ENCODE peak calls at places on chromosome 14, in seven cellular contexts. Q is endothelial cell, Y is transverse colon, G is nephron progenitor cell, A is fibroblast of lung, L is cardiac fibroblast, D is IMR-90. R is an unnamed sample.

GRCh38 chr14:92973798-92974372 is 50.9 kb downstream of the CHGA start:
- DNase-seq in Q (no peak), Y (no peak), G (no peak), A (no peak), L (peak), D (no peak), R (no peak)

GRCh38 chr14:71355324-71356201 is 448.3 kb downstream of the PCNX1 start:
- DNase-seq in Q (no peak), Y (no peak), G (no peak), A (peak), L (peak), D (peak), R (no peak)

GRCh38 chr14:34620115-34620514 is 9.8 kb downstream of the SNX6 start:
- DNase-seq in Q (no peak), Y (no peak), G (no peak), A (no peak), L (no peak), D (no peak), R (peak)

GRCh38 chr14:100554082-100554677 is 33.0 kb downstream of the BEGAIN start:
- DNase-seq in Q (no peak), Y (peak), G (peak), A (no peak), L (peak), D (no peak), R (no peak)

GRCh38 chr14:24051789-24052655 is at the start of gene CARMIL3:
- DNase-seq in Q (peak), Y (peak), G (peak), A (peak), L (peak), D (peak), R (no peak)

GRCh38 chr14:52780893-52781292 is 10.5 kb downstream of the GNPNAT1 start:
- DNase-seq in Q (no peak), Y (no peak), G (no peak), A (no peak), L (no peak), D (no peak), R (no peak)

GRCh38 chr14:45082420-45082819 is 1.5 kb upstream of the PRPF39 start:
- DNase-seq in Q (no peak), Y (no peak), G (no peak), A (no peak), L (no peak), D (no peak), R (no peak)

GRCh38 chr14:37172024-37172869 is at the start of gene SLC25A21:
- DNase-seq in Q (peak), Y (peak), G (peak), A (peak), L (peak), D (peak), R (peak)

GRCh38 chr14:39266589-39266870 is 32.8 kb downstream of the MIA2 start:
- DNase-seq in Q (peak), Y (peak), G (peak), A (peak), L (no peak), D (peak), R (peak)

GRCh38 chr14:85572845-85573244 is 42.9 kb downstream of the FLRT2 start:
- DNase-seq in Q (no peak), Y (no peak), G (no peak), A (peak), L (peak), D (peak), R (no peak)

GRCh38 chr14:72261068-72261467 is 328.8 kb downstream of the RGS6 start:
- DNase-seq in Q (no peak), Y (no peak), G (no peak), A (no peak), L (no peak), D (no peak), R (no peak)

GRCh38 chr14:104276435-104276834 is 138.0 kb downstream of the KIF26A start:
- DNase-seq in Q (no peak), Y (no peak), G (no peak), A (no peak), L (no peak), D (no peak), R (peak)

GRCh38 chr14:102554835-102555819 is 37.3 kb upstream of the RCOR1 start:
- DNase-seq in Q (peak), Y (peak), G (peak), A (peak), L (peak), D (no peak), R (no peak)

GRCh38 chr14:50061664-50062437 is 54.5 kb downstream of the VCPKMT start:
- DNase-seq in Q (peak), Y (peak), G (peak), A (peak), L (peak), D (peak), R (no peak)

GRCh38 chr14:75702606-75703261 is 41.7 kb downstream of the TTLL5 start:
- DNase-seq in Q (no peak), Y (no peak), G (no peak), A (peak), L (peak), D (peak), R (no peak)

GRCh38 chr14:94079891-94080605 is 954 bp downstream of the DDX24 start:
- DNase-seq in Q (no peak), Y (no peak), G (no peak), A (peak), L (peak), D (peak), R (no peak)

GRCh38 chr14:103115845-103116572 is 7.3 kb upstream of the TNFAIP2 start:
- DNase-seq in Q (no peak), Y (no peak), G (no peak), A (peak), L (no peak), D (peak), R (no peak)

GRCh38 chr14:102047808-102048540 is 38.9 kb downstream of the HSP90AA1 start:
- DNase-seq in Q (no peak), Y (no peak), G (no peak), A (no peak), L (no peak), D (no peak), R (no peak)

GRCh38 chr14:36430662-36431084 is 89.4 kb downstream of the NKX2-1 start:
- DNase-seq in Q (no peak), Y (no peak), G (no peak), A (no peak), L (no peak), D (no peak), R (no peak)

GRCh38 chr14:98244966-98245569 is 1026.9 kb downstream of the BCL11B start:
- DNase-seq in Q (no peak), Y (no peak), G (no peak), A (no peak), L (no peak), D (no peak), R (peak)

GRCh38 chr14:37550511-37550910 is 44.5 kb downstream of the FOXA1 start:
- DNase-seq in Q (no peak), Y (no peak), G (no peak), A (peak), L (peak), D (peak), R (no peak)

GRCh38 chr14:96102071-96102856 is 63.1 kb downstream of the C14orf132 start:
- DNase-seq in Q (no peak), Y (no peak), G (no peak), A (peak), L (peak), D (peak), R (no peak)

GRCh38 chr14:99028041-99028440 is 244.0 kb downstream of the BCL11B start:
- DNase-seq in Q (no peak), Y (no peak), G (no peak), A (no peak), L (no peak), D (no peak), R (no peak)

GRCh38 chr14:100892496-100893227 is 10.9 kb downstream of the RTL1 start:
- DNase-seq in Q (no peak), Y (peak), G (no peak), A (no peak), L (no peak), D (no peak), R (peak)

GRCh38 chr14:23936084-23936829 is 17.3 kb upstream of the DHRS4 start:
- DNase-seq in Q (no peak), Y (no peak), G (no peak), A (no peak), L (no peak), D (no peak), R (no peak)

GRCh38 chr14:96579358-96579757 is 77.2 kb downstream of the PAPOLA start:
- DNase-seq in Q (no peak), Y (no peak), G (no peak), A (no peak), L (no peak), D (no peak), R (no peak)

GRCh38 chr14:99041820-99042174 is 230.2 kb downstream of the BCL11B start:
- DNase-seq in Q (no peak), Y (no peak), G (no peak), A (no peak), L (no peak), D (no peak), R (no peak)

GRCh38 chr14:51609987-51610283 is 41.8 kb upstream of the FRMD6 start:
- DNase-seq in Q (no peak), Y (peak), G (no peak), A (peak), L (peak), D (peak), R (no peak)

GRCh38 chr14:51261151-51261550 is 21.1 kb downstream of the TMX1 start:
- DNase-seq in Q (no peak), Y (no peak), G (no peak), A (no peak), L (no peak), D (peak), R (no peak)

GRCh38 chr14:100132903-100133510 is 26.4 kb downstream of the DEGS2 start:
- DNase-seq in Q (no peak), Y (no peak), G (no peak), A (no peak), L (no peak), D (no peak), R (no peak)

GRCh38 chr14:104116544-104117340 is 21.6 kb upstream of the KIF26A start:
- DNase-seq in Q (no peak), Y (peak), G (peak), A (no peak), L (no peak), D (no peak), R (no peak)

GRCh38 chr14:104169005-104169764 is 30.8 kb downstream of the KIF26A start:
- DNase-seq in Q (no peak), Y (no peak), G (no peak), A (no peak), L (no peak), D (no peak), R (no peak)

GRCh38 chr14:43894534-43894933 is 612.5 kb downstream of the FSCB start:
- DNase-seq in Q (no peak), Y (no peak), G (no peak), A (no peak), L (peak), D (peak), R (no peak)

GRCh38 chr14:92430686-92431085 is 82.9 kb upstream of the RIN3 start:
- DNase-seq in Q (no peak), Y (no peak), G (no peak), A (no peak), L (no peak), D (no peak), R (no peak)

GRCh38 chr14:68293404-68293803 is 473.8 kb downstream of the RAD51B start:
- DNase-seq in Q (no peak), Y (peak), G (no peak), A (no peak), L (no peak), D (no peak), R (no peak)

GRCh38 chr14:68297011-68297410 is 477.4 kb downstream of the RAD51B start:
- DNase-seq in Q (no peak), Y (no peak), G (no peak), A (no peak), L (no peak), D (no peak), R (no peak)

GRCh38 chr14:68300608-68301007 is 481.0 kb downstream of the RAD51B start:
- DNase-seq in Q (no peak), Y (no peak), G (no peak), A (no peak), L (no peak), D (no peak), R (no peak)

GRCh38 chr14:68295316-68295816 is 475.8 kb downstream of the RAD51B start:
- DNase-seq in Q (peak), Y (peak), G (peak), A (no peak), L (peak), D (no peak), R (no peak)

GRCh38 chr14:68297871-68298468 is 478.4 kb downstream of the RAD51B start:
- DNase-seq in Q (no peak), Y (no peak), G (no peak), A (peak), L (peak), D (peak), R (no peak)
- TF ChIP-seq CTCF in Q (no peak), Y (peak), G (no peak), A (peak), L (peak), D (peak), R (peak)

GRCh38 chr14:81062816-81063215 is 107.4 kb downstream of the TSHR start:
- DNase-seq in Q (peak), Y (no peak), G (peak), A (no peak), L (peak), D (peak), R (no peak)
- TF ChIP-seq CTCF in Q (no peak), Y (no peak), G (peak), A (no peak), L (no peak), D (peak), R (peak)

GRCh38 chr14:60079723-60080122 is 12.0 kb upstream of the PCNX4 start:
- DNase-seq in Q (no peak), Y (no peak), G (no peak), A (no peak), L (no peak), D (no peak), R (no peak)
- TF ChIP-seq CTCF in Q (no peak), Y (no peak), G (no peak), A (no peak), L (peak), D (no peak), R (no peak)

DNA sequence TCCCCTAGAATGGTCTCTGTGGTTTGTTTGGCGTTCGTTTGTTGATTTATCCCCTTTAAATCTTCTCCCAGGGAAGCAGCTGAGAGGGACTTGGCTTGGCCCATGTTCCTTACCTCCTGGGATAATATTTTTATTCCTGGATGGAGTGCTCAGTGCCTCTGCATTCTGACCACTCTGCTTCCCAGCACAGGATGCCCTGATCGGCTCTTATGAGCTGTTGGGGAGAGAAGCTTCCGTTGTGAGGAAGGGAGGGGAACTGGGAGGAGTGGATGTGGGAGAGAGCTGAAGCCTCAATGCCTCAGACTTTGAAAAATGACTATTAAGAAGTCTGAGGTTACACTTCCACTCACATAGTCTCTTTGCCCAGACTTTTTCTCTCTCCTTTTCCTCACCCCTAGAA is 114.8 kb downstream of the SMOC1 start:
- DNase-seq in Q (no peak), Y (no peak), G (no peak), A (no peak), L (no peak), D (peak), R (no peak)
- TF ChIP-seq CTCF in Q (no peak), Y (no peak), G (no peak), A (no peak), L (no peak), D (no peak), R (no peak)

DNA sequence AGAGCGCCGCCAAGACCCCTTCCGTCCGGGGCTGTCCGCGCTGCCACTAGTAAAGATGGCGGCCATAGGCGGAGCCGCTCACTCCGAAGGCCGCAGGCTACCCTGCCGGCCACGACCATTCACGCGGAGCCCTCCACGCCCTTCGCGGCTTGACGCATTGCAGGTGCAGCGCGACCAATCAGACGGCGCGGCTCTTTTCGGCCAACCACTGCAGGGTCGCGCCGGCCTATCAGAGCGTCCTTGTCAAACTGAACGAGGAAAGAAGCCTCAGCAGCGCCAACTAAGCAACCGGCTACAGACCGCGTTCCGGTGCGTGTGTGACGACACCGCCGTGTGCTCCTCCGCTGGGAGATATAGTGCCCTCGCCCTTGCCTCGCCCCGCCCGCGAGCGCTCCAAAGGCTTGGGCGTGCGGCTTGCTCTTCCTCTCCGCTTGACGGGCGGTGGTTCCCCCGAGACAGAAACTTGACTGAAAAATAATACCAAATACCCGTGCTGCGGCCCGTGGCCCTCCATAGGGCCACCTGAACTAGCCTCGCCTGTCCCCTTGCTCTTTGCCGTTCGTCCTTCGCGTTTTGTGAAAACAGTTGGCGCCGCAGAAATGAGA is 13.6 kb upstream of the CALM1 start:
- DNase-seq in Q (peak), Y (peak), G (peak), A (peak), L (peak), D (peak), R (peak)
- TF ChIP-seq CTCF in Q (no peak), Y (peak), G (no peak), A (no peak), L (no peak), D (peak), R (no peak)

GRCh38 chr14:80017796-80018195 is 193.5 kb downstream of the DIO2 start:
- DNase-seq in Q (no peak), Y (no peak), G (no peak), A (no peak), L (no peak), D (no peak), R (no peak)
- TF ChIP-seq CTCF in Q (no peak), Y (no peak), G (no peak), A (no peak), L (no peak), D (no peak), R (no peak)

DNA sequence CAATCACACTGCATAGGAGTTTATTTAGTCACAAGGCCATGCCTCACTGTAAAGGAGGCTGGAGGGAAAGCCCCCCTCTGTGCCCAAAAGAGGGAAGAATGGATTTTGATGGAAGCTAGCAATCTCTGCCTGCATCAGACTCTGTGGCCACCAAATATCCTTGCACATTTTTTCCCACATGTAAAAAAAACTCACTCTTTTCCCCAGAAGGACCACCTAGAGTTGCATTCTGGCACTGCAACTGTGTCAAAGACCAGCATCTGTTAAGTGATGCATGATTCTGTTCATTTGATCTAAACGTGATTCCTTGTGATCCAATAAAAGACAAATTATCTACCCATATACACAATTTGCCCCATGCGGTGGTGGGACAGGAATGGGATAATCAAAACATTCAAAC is 8.0 kb downstream of the RHOJ start:
- DNase-seq in Q (no peak), Y (no peak), G (no peak), A (no peak), L (no peak), D (no peak), R (no peak)
- TF ChIP-seq CTCF in Q (peak), Y (no peak), G (peak), A (no peak), L (no peak), D (peak), R (no peak)

GRCh38 chr14:64035143-64035542 is 182.3 kb downstream of the SYNE2 start:
- DNase-seq in Q (no peak), Y (no peak), G (no peak), A (peak), L (no peak), D (peak), R (no peak)

GRCh38 chr14:64045091-64045490 is 192.3 kb downstream of the SYNE2 start:
- DNase-seq in Q (no peak), Y (no peak), G (no peak), A (no peak), L (no peak), D (no peak), R (no peak)

GRCh38 chr14:64038857-64039542 is 186.2 kb downstream of the SYNE2 start:
- DNase-seq in Q (no peak), Y (no peak), G (no peak), A (no peak), L (peak), D (peak), R (no peak)

GRCh38 chr14:64040044-64040443 is 187.2 kb downstream of the SYNE2 start:
- DNase-seq in Q (no peak), Y (no peak), G (no peak), A (peak), L (no peak), D (peak), R (no peak)
- TF ChIP-seq CTCF in Q (no peak), Y (no peak), G (no peak), A (peak), L (peak), D (peak), R (peak)

DNA sequence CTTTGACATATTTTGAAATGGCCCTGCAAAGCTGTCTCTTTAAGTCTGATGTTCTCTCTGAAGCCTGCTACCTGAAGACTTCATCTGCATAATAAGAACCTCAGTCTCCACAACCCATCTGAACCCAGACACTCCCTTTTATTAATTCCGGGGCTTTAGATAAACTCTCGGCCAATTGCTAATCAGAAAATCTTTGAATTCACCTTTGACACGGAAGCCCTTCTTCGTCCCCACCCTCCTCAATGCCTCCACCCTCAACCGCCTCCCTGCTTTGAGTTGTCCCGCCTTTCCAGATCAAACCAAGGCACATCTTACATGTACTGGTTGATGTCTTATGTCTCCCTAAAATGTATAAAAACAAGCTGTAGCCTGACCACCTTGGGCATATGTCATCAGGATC is 17.6 kb downstream of the OR6J1 start:
- DNase-seq in Q (no peak), Y (no peak), G (no peak), A (no peak), L (no peak), D (no peak), R (no peak)
- TF ChIP-seq CTCF in Q (no peak), Y (no peak), G (no peak), A (no peak), L (no peak), D (no peak), R (no peak)

R was measured in osteocyte.